ENCODE peak calls at places on chromosomes 2 and 18, in seven cellular contexts. F is cardiac fibroblast, A is colonic mucosa, N is HFF-Myc, L is chondrocyte, U is endodermal cell, R is dorsolateral prefrontal cortex. K is an unnamed sample.

GRCh38 chr2:31249009-31249690 is 15.2 kb downstream of the EHD3 start:
- DNase-seq in F (no peak), A (no peak), N (no peak), L (no peak), U (peak; percentile 32), R (no peak), K (no peak)

GRCh38 chr2:88831792-88832248 is 140.3 kb downstream of the RPIA start:
- DNase-seq in F (peak; percentile 51), A (peak; percentile 76), N (no peak), L (no peak), U (peak; percentile 69), R (peak; percentile 52), K (no peak)

GRCh38 chr18:47611649-47612048 is 318.8 kb downstream of the SMAD2 start:
- DNase-seq in F (no peak), A (no peak), N (no peak), L (no peak), U (no peak), R (no peak), K (no peak)

GRCh38 chr2:135709992-135710391 is 31.7 kb upstream of the UBXN4 start:
- DNase-seq in F (peak; percentile 62), A (peak; percentile 56), N (peak; percentile 10), L (no peak), U (peak; percentile 81), R (peak; percentile 76), K (peak; percentile 30)

GRCh38 chr2:54572262-54572635 is 116.1 kb downstream of the SPTBN1 start:
- DNase-seq in F (peak; percentile 97), A (peak; percentile 57), N (no peak), L (no peak), U (no peak), R (no peak), K (no peak)

GRCh38 chr2:3483227-3483985 is 35.9 kb downstream of the ADI1 start:
- DNase-seq in F (no peak), A (no peak), N (no peak), L (peak; percentile 83), U (peak; percentile 93), R (peak; percentile 30), K (no peak)

GRCh38 chr2:112048236-112048592 is 6.9 kb upstream of the TMEM87B start:
- DNase-seq in F (no peak), A (no peak), N (no peak), L (no peak), U (no peak), R (no peak), K (no peak)

GRCh38 chr2:44130441-44130840 is 38.2 kb upstream of the PPM1B start:
- DNase-seq in F (peak; percentile 59), A (no peak), N (no peak), L (no peak), U (no peak), R (no peak), K (no peak)

GRCh38 chr18:55121397-55122170 is 162.3 kb upstream of the CCDC68 start:
- DNase-seq in F (no peak), A (no peak), N (no peak), L (no peak), U (no peak), R (no peak), K (no peak)

GRCh38 chr2:55585451-55586079 is 31.9 kb downstream of the PPP4R3B start:
- DNase-seq in F (peak; percentile 90), A (no peak), N (peak; percentile 22), L (no peak), U (no peak), R (no peak), K (no peak)

GRCh38 chr2:23635666-23636340 is 250.8 kb downstream of the KLHL29 start:
- DNase-seq in F (no peak), A (no peak), N (no peak), L (peak; percentile 60), U (no peak), R (no peak), K (no peak)

GRCh38 chr2:120829633-120830025 is 94.0 kb downstream of the GLI2 start:
- DNase-seq in F (no peak), A (no peak), N (no peak), L (peak; percentile 72), U (no peak), R (no peak), K (no peak)

DNA sequence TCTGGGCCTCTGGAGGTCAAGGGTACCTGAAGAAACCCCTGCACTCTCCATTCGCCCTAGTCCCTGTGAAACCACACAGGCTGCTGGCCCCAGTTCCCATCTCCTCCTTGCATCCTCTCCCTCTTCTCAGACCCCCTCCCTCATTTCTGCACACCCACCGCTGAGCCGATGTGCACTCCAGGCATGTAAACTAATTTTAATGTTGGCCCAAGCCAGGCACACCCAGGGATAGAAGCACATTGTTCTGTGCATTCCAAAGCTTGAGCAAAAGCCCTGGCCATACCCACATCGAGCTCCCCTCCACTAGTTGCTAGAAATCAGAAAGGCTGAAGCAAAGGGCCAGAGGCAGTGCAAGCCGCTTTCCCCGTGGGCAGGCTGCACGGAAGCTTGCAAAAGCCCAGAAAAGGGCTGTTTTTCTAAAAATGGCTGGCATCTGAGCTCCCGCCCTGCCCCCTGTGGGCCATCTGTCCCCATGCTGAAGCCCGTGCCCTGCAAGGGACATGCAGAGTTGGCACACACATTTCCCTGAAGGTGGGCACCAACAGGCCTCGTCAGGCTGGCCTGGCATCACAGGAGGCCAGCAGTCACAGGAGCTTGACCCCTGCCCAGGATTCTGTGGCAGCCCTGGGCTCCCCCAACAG is 181.6 kb downstream of the SMAD7 start:
- DNase-seq in F (no peak), A (no peak), N (no peak), L (no peak), U (no peak), R (no peak), K (no peak)
- TF ChIP-seq CTCF in F (peak; percentile 10), A (no peak), N (no peak), L (peak; percentile 39), U (peak; percentile 53), R (peak; percentile 28), K (no peak)

GRCh38 chr2:86249843-86250402 is 50.7 kb downstream of the MRPL35 start:
- DNase-seq in F (peak; percentile 14), A (peak; percentile 54), N (peak; percentile 25), L (no peak), U (peak; percentile 40), R (peak; percentile 50), K (no peak)

GRCh38 chr2:86256300-86256699 is 57.0 kb downstream of the MRPL35 start:
- DNase-seq in F (no peak), A (no peak), N (no peak), L (no peak), U (no peak), R (no peak), K (no peak)

GRCh38 chr2:86254576-86255538 is 55.6 kb downstream of the MRPL35 start:
- DNase-seq in F (no peak), A (peak; percentile 42), N (no peak), L (no peak), U (no peak), R (no peak), K (no peak)

GRCh38 chr2:86251840-86252266 is 52.6 kb downstream of the MRPL35 start:
- DNase-seq in F (no peak), A (no peak), N (no peak), L (no peak), U (peak; percentile 26), R (no peak), K (no peak)

GRCh38 chr2:86253424-86253823 is 54.2 kb downstream of the MRPL35 start:
- DNase-seq in F (no peak), A (no peak), N (no peak), L (no peak), U (no peak), R (no peak), K (no peak)
- TF ChIP-seq CTCF in F (no peak), A (no peak), N (no peak), L (no peak), U (no peak), R (no peak), K (no peak)

GRCh38 chr18:64017870-64018269 is 48.0 kb downstream of the SERPINB8 start:
- DNase-seq in F (peak; percentile 47), A (no peak), N (peak; percentile 10), L (no peak), U (no peak), R (no peak), K (no peak)
- TF ChIP-seq CTCF in F (peak; percentile 44), A (peak; percentile 30), N (peak; percentile 19), L (peak; percentile 84), U (peak; percentile 79), R (peak; percentile 53), K (no peak)

GRCh38 chr2:167190053-167190452 is 301.8 kb downstream of the XIRP2 start:
- DNase-seq in F (peak; percentile 87), A (no peak), N (no peak), L (no peak), U (no peak), R (no peak), K (no peak)
- TF ChIP-seq CTCF in F (no peak), A (no peak), N (no peak), L (no peak), U (no peak), R (no peak), K (no peak)

GRCh38 chr2:16025211-16025875 is 85.0 kb downstream of the MYCN start:
- DNase-seq in F (no peak), A (no peak), N (no peak), L (no peak), U (no peak), R (no peak), K (no peak)
- TF ChIP-seq CTCF in F (no peak), A (no peak), N (no peak), L (no peak), U (no peak), R (no peak), K (no peak)

DNA sequence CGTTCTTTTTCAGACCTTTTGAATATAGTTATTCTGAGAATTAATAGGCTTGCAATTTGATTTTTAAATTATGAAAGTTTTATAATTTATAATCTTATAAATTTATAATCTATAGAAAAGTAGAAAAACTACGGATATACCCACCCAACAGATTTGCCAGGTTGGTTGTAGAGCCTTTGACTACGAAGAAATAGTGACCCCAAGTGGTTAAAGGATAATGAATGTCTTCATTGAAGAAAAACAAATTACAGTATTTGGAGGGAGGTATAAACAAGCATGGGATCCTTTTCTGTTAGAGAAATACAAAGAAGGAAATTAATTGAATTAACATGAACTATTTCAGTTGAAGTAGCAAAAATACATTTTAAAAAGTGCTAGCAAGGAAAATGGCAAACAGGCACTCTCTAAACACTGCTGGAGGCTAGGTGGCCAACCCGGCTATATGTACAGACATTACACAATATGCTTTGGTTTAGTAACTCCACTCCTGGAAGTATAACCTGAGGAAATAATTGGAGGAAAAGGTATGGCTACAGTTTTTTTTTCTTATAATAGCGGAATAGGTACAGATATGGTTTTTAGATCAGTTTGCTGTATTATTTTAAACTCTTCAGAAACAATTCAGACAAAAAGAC is 110.9 kb downstream of the MIB1 start:
- DNase-seq in F (peak; percentile 58), A (no peak), N (no peak), L (no peak), U (no peak), R (no peak), K (no peak)
- TF ChIP-seq CTCF in F (peak; percentile 30), A (peak; percentile 13), N (no peak), L (peak; percentile 76), U (peak; percentile 68), R (peak; percentile 52), K (no peak)